ENCODE peak calls at places on chromosomes 16 and 17, in eight cellular contexts. E is A549, V is GM20000, C is B cell, P is HL-60, J is lower leg skin, F is pancreas, D is neural crest cell. U is an unnamed sample.

GRCh38 chr17:58324409-58325288 is 3.9 kb downstream of the TSPOAP1 start:
- DNase-seq in D (no peak), C (peak), P (no peak), J (no peak), V (no peak), F (peak), E (no peak), U (no peak)

GRCh38 chr16:55470533-55471371 is 8.2 kb upstream of the MMP2 start:
- DNase-seq in J (no peak), P (no peak), E (no peak), D (no peak), V (no peak), C (no peak), F (no peak), U (no peak)

GRCh38 chr16:89010210-89010925 is 33.4 kb upstream of the CBFA2T3 start:
- DNase-seq in P (no peak), C (no peak), E (no peak), J (no peak), F (peak), D (no peak), V (no peak), U (no peak)

GRCh38 chr17:17413215-17413792 is 63.5 kb upstream of the MED9 start:
- DNase-seq in E (no peak), P (no peak), D (no peak), V (no peak), F (no peak), J (no peak), C (no peak), U (no peak)

GRCh38 chr16:3774156-3774767 is 56.9 kb upstream of the TRAP1 start:
- DNase-seq in F (no peak), V (no peak), C (no peak), E (no peak), J (no peak), P (no peak), D (no peak), U (no peak)

GRCh38 chr17:53721101-53721500 is 101.6 kb upstream of the KIF2B start:
- DNase-seq in F (no peak), J (no peak), E (no peak), V (no peak), C (no peak), D (no peak), P (no peak), U (no peak)

GRCh38 chr17:82215095-82215971 is 2.7 kb upstream of the CCDC57 start:
- DNase-seq in F (peak), P (peak), E (peak), D (no peak), C (peak), J (no peak), V (peak), U (peak)

GRCh38 chr16:8632675-8633182 is 11.2 kb downstream of the METTL22 start:
- DNase-seq in J (peak), D (no peak), V (no peak), E (no peak), F (no peak), C (no peak), P (peak), U (no peak)

GRCh38 chr16:69725480-69726312 is 664 bp downstream of the NQO1 start:
- DNase-seq in F (no peak), C (no peak), D (no peak), E (no peak), P (no peak), J (no peak), V (no peak), U (no peak)

GRCh38 chr17:64515419-64515818 is 8.6 kb downstream of the CEP95 start:
- DNase-seq in E (no peak), P (peak), J (no peak), V (no peak), C (no peak), D (no peak), F (no peak), U (no peak)

GRCh38 chr17:1123397-1124237 is 56.2 kb downstream of the ABR start:
- DNase-seq in V (peak), P (no peak), C (peak), F (peak), E (no peak), D (no peak), J (no peak), U (no peak)

GRCh38 chr17:36657763-36658490 is 56.5 kb downstream of the MRM1 start:
- DNase-seq in J (no peak), D (peak), V (peak), E (no peak), C (peak), F (peak), P (no peak), U (no peak)

GRCh38 chr16:59330030-59330670 is 596.0 kb upstream of the GOT2 start:
- DNase-seq in V (no peak), F (no peak), P (no peak), E (no peak), D (no peak), J (no peak), C (no peak), U (no peak)

GRCh38 chr17:65797809-65798208 is 236.4 kb upstream of the AXIN2 start:
- DNase-seq in D (no peak), P (no peak), V (no peak), F (no peak), J (no peak), C (no peak), E (no peak), U (no peak)

GRCh38 chr16:4550587-4550986 is 5.6 kb upstream of the C16orf96 start:
- DNase-seq in C (no peak), D (no peak), E (no peak), P (no peak), V (no peak), J (no peak), F (peak), U (no peak)

GRCh38 chr16:5709889-5710288 is 612.3 kb upstream of the EEF2KMT start:
- DNase-seq in D (peak), C (no peak), F (no peak), J (no peak), P (no peak), E (no peak), V (no peak), U (no peak)

GRCh38 chr17:36721560-36722120 is 120.3 kb downstream of the MRM1 start:
- DNase-seq in V (peak), D (no peak), P (no peak), E (no peak), C (no peak), F (no peak), J (no peak), U (peak)

GRCh38 chr16:49608801-49609200 is 235.2 kb downstream of the C16orf78 start:
- DNase-seq in D (no peak), F (no peak), V (no peak), E (no peak), J (no peak), P (no peak), C (no peak), U (no peak)

GRCh38 chr16:56675685-56676210 is 6.1 kb downstream of the MT1H start:
- DNase-seq in V (no peak), J (no peak), C (no peak), D (no peak), F (no peak), P (no peak), E (no peak), U (no peak)

GRCh38 chr17:15659663-15660062 is 24.4 kb downstream of the TRIM16 start:
- DNase-seq in J (no peak), V (no peak), D (no peak), F (peak), C (no peak), P (no peak), E (no peak), U (no peak)

GRCh38 chr16:87874639-87875472 is 5.5 kb upstream of the SLC7A5 start:
- DNase-seq in E (no peak), V (peak), J (no peak), F (no peak), D (no peak), C (no peak), P (no peak), U (peak)

GRCh38 chr16:19688396-19689024 is 29.5 kb downstream of the KNOP1 start:
- DNase-seq in V (no peak), E (no peak), C (no peak), J (no peak), P (peak), D (no peak), F (no peak), U (no peak)

GRCh38 chr16:84144859-84145639 is at the start of the genes DNAAF1 and HSDL1:
- DNase-seq in C (peak), V (peak), P (peak), E (peak), J (peak), F (peak), D (peak), U (peak)

GRCh38 chr17:73787036-73787720 is 142.9 kb upstream of the SDK2 start:
- DNase-seq in P (no peak), C (no peak), V (no peak), J (no peak), F (no peak), D (no peak), E (no peak), U (no peak)

GRCh38 chr17:44398692-44399691 is 9.5 kb upstream of the ITGA2B start:
- DNase-seq in C (no peak), P (no peak), E (no peak), D (no peak), F (peak), V (no peak), J (no peak), U (no peak)

GRCh38 chr17:8953152-8953885 is 12.2 kb downstream of the PIK3R5 start:
- DNase-seq in V (no peak), C (no peak), E (no peak), D (no peak), P (no peak), J (no peak), F (no peak), U (no peak)

GRCh38 chr17:76054112-76054476 is 18.2 kb downstream of the SRP68 start:
- DNase-seq in V (no peak), E (peak), D (no peak), P (no peak), C (no peak), J (no peak), F (no peak), U (no peak)

GRCh38 chr17:59607817-59608403 is 11.8 kb upstream of the CLTC start:
- DNase-seq in V (no peak), F (no peak), P (peak), D (no peak), E (no peak), J (no peak), C (no peak), U (no peak)

GRCh38 chr16:50359626-50360025 is 9.2 kb downstream of the BRD7 start:
- DNase-seq in E (no peak), V (no peak), C (no peak), P (no peak), D (no peak), J (no peak), F (no peak), U (no peak)

GRCh38 chr16:4694664-4695451 is 1.5 kb downstream of the NUDT16L1 start:
- DNase-seq in C (peak), P (no peak), J (no peak), E (no peak), V (no peak), D (no peak), F (peak), U (no peak)

GRCh38 chr16:66858740-66859396 is 14.7 kb downstream of the CA7 start:
- DNase-seq in D (no peak), E (peak), C (no peak), P (no peak), J (no peak), F (no peak), V (no peak), U (peak)

GRCh38 chr16:54936979-54937672 is 6.5 kb downstream of the IRX5 start:
- DNase-seq in F (peak), C (peak), J (peak), D (peak), V (peak), P (peak), E (peak), U (peak)

GRCh38 chr17:63988741-63989621 is 9.2 kb upstream of the PRR29 start:
- DNase-seq in V (no peak), C (no peak), E (no peak), D (no peak), J (no peak), P (no peak), F (peak), U (no peak)

GRCh38 chr17:72122668-72123495 is 2.1 kb downstream of the SOX9 start:
- DNase-seq in E (no peak), C (peak), P (no peak), F (peak), J (no peak), V (peak), D (peak), U (peak)

GRCh38 chr17:43691317-43691693 is 29.6 kb upstream of the MEOX1 start:
- DNase-seq in J (no peak), F (no peak), V (no peak), E (no peak), P (no peak), C (no peak), D (no peak), U (no peak)

GRCh38 chr17:35432176-35433074 is at the start of gene SLFN12:
- DNase-seq in J (peak), F (no peak), P (peak), V (peak), D (no peak), C (peak), E (no peak), U (peak)

GRCh38 chr17:35429702-35430101 is 2.6 kb downstream of the SLFN12 start:
- DNase-seq in C (no peak), D (no peak), F (no peak), P (no peak), E (no peak), J (no peak), V (no peak), U (no peak)

GRCh38 chr17:35428229-35428628 is 4.1 kb downstream of the SLFN12 start:
- DNase-seq in V (no peak), P (peak), J (no peak), D (no peak), E (no peak), C (no peak), F (no peak), U (no peak)

GRCh38 chr17:35438433-35438832 is 6.1 kb upstream of the SLFN12 start:
- DNase-seq in V (no peak), J (no peak), F (no peak), D (no peak), E (no peak), C (no peak), P (no peak), U (no peak)

GRCh38 chr17:35433075-35433894 is 985 bp upstream of the SLFN12 start:
- DNase-seq in V (peak), C (no peak), P (peak), E (peak), F (no peak), D (no peak), J (peak), U (peak)
- TF ChIP-seq CTCF in V (no peak), C (no peak), P (no peak), E (no peak), F (no peak), D (peak), J (no peak), U (no peak)

DNA sequence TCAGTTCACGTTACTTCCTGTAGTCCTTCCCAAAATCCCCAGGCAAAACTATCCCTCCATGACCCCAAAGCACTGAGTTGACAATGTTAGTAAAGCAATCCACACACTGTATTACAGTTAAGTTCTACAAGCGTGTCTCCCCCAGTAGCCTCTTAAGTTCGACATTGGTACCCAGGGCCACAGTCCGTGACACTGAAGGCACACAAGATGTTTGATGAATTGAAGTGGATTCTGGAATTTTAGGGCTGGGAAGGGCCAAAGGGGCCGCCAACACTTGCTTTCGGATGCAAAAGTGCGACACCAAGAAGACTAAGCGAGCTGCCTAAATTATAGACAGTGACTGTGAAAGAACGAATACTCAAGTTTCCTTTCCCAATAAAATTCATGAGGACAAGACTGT is 1.5 kb downstream of the VPS35 start:
- DNase-seq in V (no peak), E (no peak), P (no peak), J (no peak), C (no peak), F (no peak), D (no peak), U (no peak)
- TF ChIP-seq CTCF in V (no peak), E (no peak), P (no peak), J (no peak), C (no peak), F (no peak), D (no peak), U (no peak)

DNA sequence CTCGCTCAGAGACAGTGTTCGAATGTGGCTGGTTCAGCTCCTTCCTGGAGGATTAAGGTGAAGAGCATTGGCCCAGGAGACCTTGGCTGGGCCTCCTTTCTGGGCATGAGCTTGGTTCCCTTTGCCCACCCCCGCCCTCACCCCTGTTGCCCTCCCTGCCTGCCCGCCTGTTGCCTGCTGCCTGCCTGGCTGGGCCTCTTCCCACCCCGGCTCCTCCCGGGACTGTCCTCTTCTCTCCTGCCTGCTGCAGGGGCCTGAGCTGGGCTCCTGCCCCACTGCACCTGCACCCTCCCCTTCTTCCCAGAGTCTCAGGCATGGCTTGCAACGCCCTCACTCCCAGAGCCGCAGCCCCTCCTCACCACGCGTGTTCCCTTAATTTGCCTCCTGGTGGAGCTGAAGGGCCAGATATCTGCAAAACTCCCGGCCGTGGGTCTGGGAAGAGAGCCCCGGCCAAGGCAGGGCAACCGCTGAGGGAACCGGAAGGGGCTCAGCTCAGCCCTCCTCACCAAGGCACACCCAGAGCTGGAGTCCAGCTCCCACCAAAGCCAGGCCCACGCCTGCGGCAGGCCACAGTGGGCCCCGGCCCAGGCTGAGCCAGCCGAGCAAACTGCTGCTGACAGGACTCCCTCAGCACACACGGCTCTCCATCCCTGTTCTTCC is 31.2 kb downstream of the MNT start:
- DNase-seq in V (no peak), J (no peak), C (no peak), E (no peak), P (peak), D (no peak), F (no peak), U (no peak)
- TF ChIP-seq CTCF in V (no peak), J (no peak), C (no peak), E (no peak), P (no peak), D (no peak), F (no peak), U (no peak)

GRCh38 chr16:25838724-25839186 is 147.0 kb downstream of the HS3ST4 start:
- DNase-seq in V (peak), E (peak), P (peak), C (peak), F (no peak), J (peak), D (peak), U (peak)
- TF ChIP-seq CTCF in V (peak), E (peak), P (peak), C (peak), F (peak), J (peak), D (peak), U (peak)

GRCh38 chr16:12195296-12195695 is 218.8 kb downstream of the SNX29 start:
- DNase-seq in P (no peak), F (no peak), C (no peak), E (no peak), D (no peak), J (no peak), V (no peak), U (no peak)

GRCh38 chr16:12187939-12188673 is 211.6 kb downstream of the SNX29 start:
- DNase-seq in F (no peak), D (no peak), E (no peak), P (no peak), C (no peak), V (no peak), J (no peak), U (no peak)

GRCh38 chr16:12193688-12194087 is 217.2 kb downstream of the SNX29 start:
- DNase-seq in F (no peak), D (no peak), J (no peak), C (no peak), E (no peak), V (no peak), P (peak), U (no peak)

GRCh38 chr16:12188674-12189249 is 212.2 kb downstream of the SNX29 start:
- DNase-seq in C (no peak), P (no peak), E (no peak), J (no peak), F (no peak), D (no peak), V (no peak), U (no peak)

GRCh38 chr16:12191102-12191501 is 214.6 kb downstream of the SNX29 start:
- DNase-seq in F (no peak), V (no peak), P (no peak), J (no peak), E (no peak), C (no peak), D (no peak), U (no peak)
- TF ChIP-seq CTCF in F (no peak), V (no peak), P (no peak), J (no peak), E (no peak), C (no peak), D (no peak), U (no peak)

GRCh38 chr17:40866838-40867237 is at the start of gene KRT12:
- DNase-seq in V (no peak), P (no peak), D (no peak), F (no peak), C (no peak), E (no peak), J (no peak), U (no peak)

GRCh38 chr17:40859536-40859935 is 7.5 kb downstream of the KRT12 start:
- DNase-seq in J (no peak), C (no peak), E (no peak), F (no peak), D (no peak), P (no peak), V (no peak), U (no peak)

GRCh38 chr17:40857535-40857934 is 9.5 kb downstream of the KRT12 start:
- DNase-seq in C (no peak), J (no peak), P (no peak), D (no peak), E (no peak), V (no peak), F (no peak), U (no peak)

GRCh38 chr17:40864661-40865380 is 2.2 kb downstream of the KRT12 start:
- DNase-seq in F (no peak), C (no peak), E (no peak), P (no peak), J (no peak), D (no peak), V (no peak), U (no peak)

GRCh38 chr17:40862985-40863733 is 3.9 kb downstream of the KRT12 start:
- DNase-seq in C (no peak), J (no peak), F (peak), V (peak), P (no peak), D (peak), E (no peak), U (peak)
- TF ChIP-seq CTCF in C (no peak), J (no peak), F (no peak), V (peak), P (no peak), D (peak), E (no peak), U (peak)

GRCh38 chr17:33522623-33523022 is 229.5 kb upstream of the ASIC2 start:
- DNase-seq in P (no peak), J (no peak), F (no peak), E (no peak), C (no peak), V (no peak), D (no peak), U (no peak)
- TF ChIP-seq CTCF in P (no peak), J (no peak), F (no peak), E (no peak), C (no peak), V (no peak), D (no peak), U (no peak)

DNA sequence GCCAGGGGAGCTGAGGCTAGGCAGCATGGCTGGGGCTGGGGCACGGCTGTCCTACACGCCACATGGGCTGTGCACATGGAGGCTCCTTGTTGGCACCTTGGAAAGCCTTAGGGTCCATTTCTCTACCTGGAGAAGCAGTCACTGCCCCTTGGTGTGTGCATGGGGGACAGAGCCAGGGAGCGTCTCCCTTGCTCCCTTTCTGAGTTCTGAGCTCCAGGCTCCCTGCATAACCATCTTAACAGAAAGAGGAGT is 266.8 kb downstream of the ENGASE start:
- DNase-seq in V (no peak), E (no peak), P (no peak), D (no peak), F (no peak), J (no peak), C (no peak), U (no peak)
- TF ChIP-seq CTCF in V (no peak), E (no peak), P (no peak), D (no peak), F (no peak), J (no peak), C (no peak), U (no peak)

U was measured in GM13977.